ENCODE peak calls at places on chromosomes 5 and 9, in four cellular contexts. S, V, P and B are unnamed samples.

GRCh38 chr9:123282343-123283047 is 14.1 kb upstream of the STRBP start:
- DNase-seq in S (no peak), P (no peak), V (no peak), B (no peak)

GRCh38 chr5:39605966-39606591 is 181.3 kb upstream of the DAB2 start:
- DNase-seq in P (no peak), S (no peak), V (no peak), B (no peak)

GRCh38 chr9:108035485-108035884 is 545.9 kb upstream of the KLF4 start:
- DNase-seq in P (no peak), S (no peak), V (no peak), B (no peak)

GRCh38 chr5:53360811-53361210 is 119.6 kb upstream of the FST start:
- DNase-seq in V (no peak), S (no peak), P (no peak), B (no peak)

GRCh38 chr5:52469420-52469819 is 318.3 kb upstream of the ITGA1 start:
- DNase-seq in P (no peak), S (no peak), V (no peak), B (no peak)

GRCh38 chr5:98568336-98568735 is 205.1 kb upstream of the RGMB start:
- DNase-seq in V (no peak), S (no peak), P (no peak), B (no peak)

GRCh38 chr5:6403416-6403815 is 25.1 kb upstream of the MED10 start:
- DNase-seq in P (no peak), V (no peak), S (no peak), B (no peak)

GRCh38 chr9:116112236-116112635 is 41.4 kb upstream of the PAPPA start:
- DNase-seq in S (no peak), V (no peak), P (no peak), B (no peak)

GRCh38 chr5:73374520-73375235 is 73.9 kb downstream of the FOXD1 start:
- DNase-seq in S (no peak), P (no peak), V (no peak), B (no peak)

GRCh38 chr5:105735704-105736103 is 1935.0 kb downstream of the EFNA5 start:
- DNase-seq in V (no peak), P (no peak), S (no peak), B (no peak)

GRCh38 chr5:10330511-10331105 is 22.9 kb upstream of the MARCHF6 start:
- DNase-seq in V (no peak), S (no peak), P (no peak), B (no peak)

GRCh38 chr5:36522746-36523065 is 83.7 kb upstream of the SLC1A3 start:
- DNase-seq in P (no peak), V (no peak), S (no peak), B (no peak)

GRCh38 chr9:131289301-131290038 is at the start of gene PLPP7:
- DNase-seq in V (peak), S (no peak), P (peak), B (peak)

GRCh38 chr9:117191504-117192375 is 223.1 kb downstream of the ASTN2 start:
- DNase-seq in S (no peak), P (no peak), V (peak), B (no peak)

GRCh38 chr9:20302229-20302628 is 320.1 kb downstream of the MLLT3 start:
- DNase-seq in S (no peak), P (no peak), V (no peak), B (no peak)

GRCh38 chr9:129197978-129198736 is 20.1 kb upstream of the IER5L start:
- DNase-seq in P (no peak), V (no peak), S (no peak), B (no peak)

GRCh38 chr5:179122411-179123108 is 62.4 kb downstream of the ZNF354C start:
- DNase-seq in P (no peak), S (no peak), V (no peak), B (no peak)

GRCh38 chr5:181187500-181188213 is 17.3 kb downstream of the TRIM7 start:
- DNase-seq in P (peak), V (peak), S (no peak), B (peak)

GRCh38 chr5:161966544-161966943 is 101.0 kb upstream of the GABRG2 start:
- DNase-seq in V (peak), S (no peak), P (no peak), B (peak)

GRCh38 chr9:22171691-22172090 is 162.6 kb upstream of the CDKN2B start:
- DNase-seq in P (no peak), V (no peak), S (no peak), B (no peak)

GRCh38 chr5:127602481-127602880 is 46.4 kb upstream of the CTXN3 start:
- DNase-seq in S (no peak), V (no peak), P (no peak), B (no peak)

GRCh38 chr5:53893626-53894025 is 333.2 kb downstream of the NDUFS4 start:
- DNase-seq in V (no peak), P (no peak), S (no peak), B (no peak)

GRCh38 chr5:34497031-34497808 is 158.9 kb upstream of the RAI14 start:
- DNase-seq in V (no peak), S (no peak), P (peak), B (no peak)

GRCh38 chr9:20683351-20684034 is 566 bp upstream of the FOCAD start:
- DNase-seq in V (peak), S (no peak), P (peak), B (no peak)

GRCh38 chr9:126109575-126109974 is 217.1 kb upstream of the MVB12B start:
- DNase-seq in P (no peak), V (no peak), S (no peak), B (no peak)

GRCh38 chr5:151347364-151347763 is at the start of gene SLC36A2:
- DNase-seq in V (no peak), S (no peak), P (no peak), B (no peak)

GRCh38 chr5:151344088-151344487 is 3.3 kb downstream of the SLC36A2 start:
- DNase-seq in V (no peak), P (no peak), S (no peak), B (no peak)

GRCh38 chr5:151345187-151345807 is 2.1 kb downstream of the SLC36A2 start:
- DNase-seq in S (no peak), P (no peak), V (no peak), B (no peak)

GRCh38 chr5:151348789-151349188 is 1.4 kb upstream of the SLC36A2 start:
- DNase-seq in P (no peak), S (no peak), V (no peak), B (no peak)

GRCh38 chr5:151345808-151346478 is 1.4 kb downstream of the SLC36A2 start:
- DNase-seq in V (no peak), S (no peak), P (no peak), B (no peak)
- TF ChIP-seq TARDBP in V (no peak), S (no peak), P (no peak), B (no peak)

GRCh38 chr5:122810405-122810804 is 35.0 kb upstream of the SNX24 start:
- DNase-seq in P (no peak), V (no peak), S (no peak), B (no peak)
- TF ChIP-seq TARDBP in P (no peak), V (no peak), S (no peak), B (no peak)

GRCh38 chr9:85615792-85616191 is 126.0 kb downstream of the AGTPBP1 start:
- DNase-seq in P (no peak), S (no peak), V (no peak), B (no peak)

GRCh38 chr9:85605905-85606304 is 135.8 kb downstream of the AGTPBP1 start:
- DNase-seq in P (no peak), V (no peak), S (no peak), B (no peak)

GRCh38 chr9:85610074-85610855 is 131.5 kb downstream of the AGTPBP1 start:
- DNase-seq in P (peak), S (peak), V (peak), B (peak)
- TF ChIP-seq TARDBP in P (no peak), S (no peak), V (no peak), B (no peak)

DNA sequence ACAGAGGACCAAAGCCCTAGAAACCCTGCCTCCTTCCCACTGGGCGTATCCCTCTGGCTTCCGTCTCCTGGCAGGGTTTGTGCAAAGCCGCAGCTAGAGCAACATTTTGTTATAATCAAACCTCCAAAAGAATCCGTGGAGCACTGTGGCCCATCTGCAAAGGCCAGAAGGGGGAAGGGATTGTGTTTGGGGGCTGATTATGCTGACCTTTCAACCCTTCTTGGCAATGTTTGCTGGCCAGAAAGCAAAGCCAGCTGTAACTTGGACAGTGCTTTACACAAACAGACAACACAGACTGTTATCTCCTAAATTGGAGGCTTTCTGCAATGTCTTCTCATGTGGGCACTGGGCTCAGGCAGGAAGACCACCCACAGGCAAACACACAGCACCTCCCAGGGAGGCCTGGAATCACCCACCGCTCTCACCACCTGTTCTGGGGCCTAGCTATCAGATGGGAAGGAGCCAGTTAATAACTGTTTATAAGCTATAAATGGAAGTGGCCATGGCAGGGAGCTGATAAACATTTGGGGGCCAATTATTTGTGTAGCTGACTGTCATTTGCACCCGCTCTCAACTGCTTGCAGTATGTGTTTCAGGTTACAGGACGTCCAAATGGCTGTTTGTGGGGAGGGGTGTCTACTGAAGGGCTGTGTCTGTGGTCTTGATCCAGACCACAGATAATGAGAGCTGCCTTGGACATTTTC is 121.6 kb upstream of the ERCC6L2 start:
- DNase-seq in P (no peak), V (no peak), S (no peak), B (no peak)
- TF ChIP-seq TARDBP in P (no peak), V (no peak), S (no peak), B (no peak)

DNA sequence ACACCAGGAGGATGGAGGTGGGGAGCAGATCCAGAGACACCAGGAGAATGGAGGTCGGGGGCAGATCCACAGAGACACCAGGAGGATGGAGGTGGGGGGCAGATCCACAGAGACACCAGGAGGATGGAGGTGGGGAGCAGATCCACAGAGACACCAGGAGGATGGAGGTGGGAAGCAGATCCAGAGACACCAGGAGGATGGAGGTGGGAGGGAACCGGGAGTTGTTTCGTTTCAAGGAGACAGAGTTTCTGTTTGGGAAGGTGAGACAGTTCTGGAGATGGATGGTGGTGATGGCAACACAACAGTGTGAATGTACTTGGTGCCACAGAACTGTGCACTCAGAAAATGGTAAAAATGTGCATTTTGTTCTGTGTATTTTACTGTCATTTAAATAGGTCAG is 9.0 kb upstream of the INPP5E start:
- DNase-seq in P (no peak), V (no peak), S (no peak), B (no peak)
- TF ChIP-seq TARDBP in P (no peak), V (no peak), S (no peak), B (no peak)

GRCh38 chr5:103346162-103346748 is 87.7 kb downstream of the MACIR start:
- DNase-seq in S (no peak), P (no peak), V (no peak), B (no peak)
- TF ChIP-seq TARDBP in S (no peak), P (no peak), V (no peak), B (no peak)

GRCh38 chr9:98801562-98801961 is 5.2 kb upstream of the ANKS6 start:
- DNase-seq in S (no peak), P (no peak), V (no peak), B (no peak)
- TF ChIP-seq TARDBP in S (no peak), P (no peak), V (no peak), B (no peak)

GRCh38 chr5:107744418-107745330 is 73.9 kb upstream of the EFNA5 start:
- DNase-seq in S (no peak), V (no peak), P (no peak), B (no peak)
- TF ChIP-seq TARDBP in S (no peak), V (no peak), P (no peak), B (no peak)

GRCh38 chr5:110366716-110367115 is 359.8 kb downstream of the TMEM232 start:
- DNase-seq in P (no peak), S (no peak), V (no peak), B (no peak)

GRCh38 chr5:110356687-110357086 is 369.8 kb downstream of the TMEM232 start:
- DNase-seq in S (no peak), P (no peak), V (no peak), B (no peak)

GRCh38 chr5:110361501-110361900 is 365.0 kb downstream of the TMEM232 start:
- DNase-seq in V (no peak), S (no peak), P (no peak), B (no peak)

DNA sequence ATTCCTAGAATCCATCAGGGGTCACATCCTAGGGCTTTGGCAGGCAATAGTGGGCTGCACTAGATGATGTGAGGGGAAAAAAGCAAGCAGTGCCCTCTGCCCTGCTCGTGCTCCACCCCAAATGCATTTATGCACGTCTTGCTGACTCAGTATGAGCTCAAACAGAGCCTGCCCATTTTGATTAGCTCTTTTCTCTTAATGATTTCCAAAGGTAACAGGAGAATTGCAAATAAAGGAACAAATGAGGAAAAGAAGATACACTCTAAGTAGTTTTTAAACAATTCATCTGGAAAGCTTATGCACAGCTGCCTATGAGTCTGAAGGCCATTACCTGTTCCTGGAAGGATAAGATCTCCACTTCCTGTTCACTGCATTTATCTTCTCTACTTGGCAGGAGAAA is 364.2 kb downstream of the TMEM232 start:
- DNase-seq in P (no peak), S (no peak), V (no peak), B (no peak)
- TF ChIP-seq TARDBP in P (no peak), S (no peak), V (no peak), B (no peak)

GRCh38 chr5:141492168-141492885 is 3.4 kb downstream of the PCDHGC5 start:
- DNase-seq in S (no peak), P (no peak), V (no peak), B (no peak)

GRCh38 chr5:141495456-141495811 is 6.6 kb downstream of the PCDHGC5 start:
- DNase-seq in P (no peak), S (no peak), V (no peak), B (no peak)

GRCh38 chr5:141491323-141492167 is 2.7 kb downstream of the PCDHGC5 start:
- DNase-seq in V (no peak), P (no peak), S (no peak), B (no peak)

GRCh38 chr5:141494761-141495455 is 6.0 kb downstream of the PCDHGC5 start:
- DNase-seq in P (no peak), V (no peak), S (no peak), B (no peak)

GRCh38 chr5:141493500-141494422 is 4.9 kb downstream of the PCDHGC5 start:
- DNase-seq in S (no peak), P (no peak), V (no peak), B (no peak)
- TF ChIP-seq TARDBP in S (no peak), P (no peak), V (no peak), B (no peak)